ENCODE peak calls at places on chromosomes 1 and 21, in nine cellular contexts. Z is GM23248, W is hepatocyte, A is GM23338, G is MM.1S, P is neural progenitor cell, D is HCT116, J is OCI-LY7, E is SK-N-SH. K is an unnamed sample.

GRCh38 chr1:90879281-90879680 is 142.6 kb downstream of the ZNF644 start:
- DNase-seq in A (peak; percentile 35), E (no peak), J (peak; percentile 24), P (no peak), G (peak; percentile 38), W (no peak), Z (peak; percentile 43), D (peak; percentile 8), K (peak; percentile 10)

GRCh38 chr1:154974086-154974807 is at the start of gene CKS1B:
- DNase-seq in A (peak; percentile 100), G (peak; percentile 100), D (peak; percentile 100), Z (peak; percentile 100), W (peak; percentile 99), E (peak; percentile 81), P (peak; percentile 99), J (peak; percentile 100), K (peak; percentile 100)

GRCh38 chr1:201882665-201883132 is 6.0 kb upstream of the SHISA4 start:
- DNase-seq in G (peak; percentile 31), J (peak; percentile 35), E (no peak), Z (peak; percentile 90), D (peak; percentile 71), W (no peak), P (no peak), A (peak; percentile 25), K (peak; percentile 85)

GRCh38 chr1:208775841-208776240 is 531.7 kb upstream of the PLXNA2 start:
- DNase-seq in D (no peak), J (no peak), W (no peak), P (no peak), A (no peak), E (no peak), Z (no peak), G (no peak), K (no peak)

GRCh38 chr1:22855668-22856606 is 116.7 kb downstream of the LACTBL1 start:
- DNase-seq in E (no peak), P (no peak), J (no peak), D (no peak), A (no peak), W (no peak), Z (no peak), G (no peak), K (no peak)

GRCh38 chr1:177858222-177858894 is 111.5 kb downstream of the SEC16B start:
- DNase-seq in W (peak; percentile 16), G (no peak), D (no peak), P (no peak), Z (peak; percentile 66), J (no peak), E (no peak), A (no peak), K (no peak)

GRCh38 chr1:58251415-58252073 is 295.0 kb downstream of the OMA1 start:
- DNase-seq in J (peak; percentile 1), A (peak; percentile 85), E (peak; percentile 47), Z (peak; percentile 38), P (peak; percentile 61), D (peak; percentile 7), G (no peak), W (peak; percentile 10), K (peak; percentile 7)

GRCh38 chr21:45448810-45449657 is 44.1 kb downstream of the COL18A1 start:
- DNase-seq in P (no peak), W (no peak), A (no peak), G (no peak), D (no peak), J (no peak), E (no peak), Z (no peak), K (no peak)

GRCh38 chr1:171742577-171742922 is 685 bp upstream of the VAMP4 start:
- DNase-seq in G (peak; percentile 15), W (peak; percentile 55), D (no peak), J (no peak), Z (peak; percentile 81), A (peak; percentile 74), P (peak; percentile 65), E (peak; percentile 63), K (peak; percentile 85)

GRCh38 chr1:216293673-216294072 is 129.6 kb downstream of the USH2A start:
- DNase-seq in D (no peak), E (no peak), J (no peak), Z (peak; percentile 1), A (no peak), W (no peak), P (no peak), G (no peak), K (peak; percentile 63)

GRCh38 chr1:13577846-13578245 is 5.8 kb upstream of the PDPN start:
- DNase-seq in G (no peak), J (no peak), D (no peak), Z (no peak), A (no peak), E (no peak), W (no peak), P (no peak), K (no peak)

GRCh38 chr1:246591504-246591903 is 25.2 kb downstream of the CNST start:
- DNase-seq in A (no peak), J (no peak), G (peak; percentile 90), E (no peak), D (no peak), P (no peak), Z (no peak), W (no peak), K (no peak)

GRCh38 chr1:109789771-109790170 is 26.0 kb upstream of the EPS8L3 start:
- DNase-seq in G (no peak), D (no peak), E (peak; percentile 4), P (no peak), J (no peak), Z (no peak), W (no peak), A (no peak), K (no peak)

DNA sequence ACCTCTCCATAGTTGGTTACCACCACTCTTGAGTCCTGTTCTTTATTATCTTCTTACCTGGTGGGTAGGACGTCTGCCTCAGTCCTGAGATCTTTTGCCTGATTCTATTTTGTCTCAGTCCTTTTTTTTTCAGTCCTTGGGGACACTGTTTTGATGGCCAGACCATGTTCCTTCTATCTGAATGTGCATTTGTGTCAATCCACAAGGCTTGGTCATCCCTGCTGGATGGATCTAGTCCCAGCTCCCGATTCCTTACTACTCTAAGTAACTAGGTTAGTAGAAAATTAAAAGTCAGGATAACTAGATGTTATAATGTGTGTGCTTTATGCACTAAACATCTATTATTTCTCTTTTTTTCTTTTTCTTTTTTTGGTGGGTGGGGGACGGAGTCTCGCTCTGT is 28.1 kb upstream of the AK4 start:
- DNase-seq in P (no peak), W (no peak), J (no peak), A (no peak), D (no peak), G (no peak), Z (peak; percentile 71), E (no peak), K (peak; percentile 14)
- TF ChIP-seq EZH2phosphoT487 in P (no peak), W (no peak), J (no peak), A (no peak), D (no peak), G (no peak), Z (no peak), E (no peak), K (no peak)

GRCh38 chr1:145983959-145984830 is 12.2 kb downstream of the TXNIP start:
- DNase-seq in J (peak; percentile 45), G (peak; percentile 96), E (no peak), P (no peak), A (no peak), Z (peak; percentile 40), D (no peak), W (no peak), K (no peak)
- H3K4me2 ChIP-seq in J (peak overlapping the region; percentile 23), G (peak overlapping the region; percentile 64), E (no peak overlapping the region), P (no peak overlapping the region), A (no peak overlapping the region), Z (no peak overlapping the region), D (peak overlapping the region; percentile 65), W (no peak overlapping the region), K (no peak overlapping the region)

GRCh38 chr1:165910764-165911421 is 83.5 kb downstream of the UCK2 start:
- DNase-seq in E (no peak), A (no peak), W (peak; percentile 42), D (no peak), G (no peak), Z (peak; percentile 53), P (no peak), J (no peak), K (no peak)
- H3K27ac ChIP-seq in E (no peak overlapping the region), A (peak overlapping the region; percentile 55), W (peak overlapping the region; percentile 66), D (no peak overlapping the region), G (no peak overlapping the region), Z (no peak overlapping the region), P (peak overlapping the region; percentile 29), J (no peak overlapping the region), K (no peak overlapping the region)

GRCh38 chr1:1336446-1336845 is 5.4 kb downstream of the TAS1R3 start:
- DNase-seq in D (no peak), G (no peak), E (no peak), J (no peak), W (no peak), A (no peak), P (no peak), Z (no peak), K (no peak)
- TF ChIP-seq EZH2phosphoT487 in D (no peak), G (no peak), E (no peak), J (no peak), W (no peak), A (no peak), P (no peak), Z (no peak), K (no peak)

DNA sequence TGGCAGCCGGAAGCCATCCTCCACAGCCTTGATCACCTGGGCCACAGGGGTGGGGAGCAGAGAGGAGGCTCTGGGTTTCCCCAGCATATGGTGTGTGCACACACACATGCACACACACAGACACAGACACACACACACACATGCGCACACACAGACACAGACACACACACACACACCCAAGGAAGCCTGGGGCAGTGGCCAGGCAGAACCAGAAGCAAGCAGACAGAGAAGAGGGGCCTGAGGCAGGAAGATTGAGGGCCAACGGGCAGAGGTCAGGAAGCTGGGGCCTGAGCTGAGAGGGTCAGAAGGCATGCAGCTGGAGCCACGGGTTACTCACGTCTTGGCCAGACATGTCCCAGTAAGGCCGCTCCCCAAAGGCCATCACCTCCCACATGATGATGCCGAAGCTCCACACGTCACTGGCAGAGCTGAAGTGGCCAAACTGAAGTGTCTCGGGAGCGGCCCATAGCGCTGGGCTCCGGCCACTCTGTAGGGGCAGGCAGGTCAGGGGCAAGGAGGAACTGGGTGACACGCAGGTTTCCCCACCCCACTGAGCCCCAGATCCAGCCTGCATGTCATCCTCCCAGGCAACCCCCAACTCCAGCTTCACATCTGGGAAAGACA is 27.4 kb downstream of the CDCA8 start:
- DNase-seq in J (no peak), W (no peak), D (no peak), A (no peak), Z (peak; percentile 49), G (no peak), P (no peak), E (no peak), K (no peak)
- H3K4me2 ChIP-seq in J (no peak overlapping the region), W (no peak overlapping the region), D (no peak overlapping the region), A (no peak overlapping the region), Z (no peak overlapping the region), G (no peak overlapping the region), P (no peak overlapping the region), E (no peak overlapping the region), K (no peak overlapping the region)

K was measured in PC-3.